ENCODE peak calls at places on chromosomes 11 and 22, in four cellular contexts. One of them, this sample, is unnamed.

GRCh38 chr11:3903207-3903896 is 47.9 kb downstream of the STIM1 start:
- DNase-seq in CD8-positive, alpha-beta memory T cell: no peak
- DNase-seq in thoracic aorta: no peak
- DNase-seq in kidney: no peak
- DNase-seq in this sample: no peak

GRCh38 chr11:57228600-57228999 is 8.4 kb downstream of the APLNR start:
- DNase-seq in thoracic aorta: no peak
- DNase-seq in kidney: no peak
- DNase-seq in CD8-positive, alpha-beta memory T cell: no peak
- DNase-seq in this sample: no peak

GRCh38 chr22:36144886-36145541 is 15.5 kb downstream of the APOL3 start:
- DNase-seq in CD8-positive, alpha-beta memory T cell: peak; percentile 26
- DNase-seq in kidney: peak; percentile 85
- DNase-seq in thoracic aorta: no peak
- DNase-seq in this sample: no peak

GRCh38 chr11:88131764-88132470 is 43.3 kb downstream of the RAB38 start:
- DNase-seq in CD8-positive, alpha-beta memory T cell: no peak
- DNase-seq in thoracic aorta: no peak
- DNase-seq in kidney: no peak
- DNase-seq in this sample: no peak

GRCh38 chr22:31588970-31589675 is 72.9 kb downstream of the PISD start:
- DNase-seq in kidney: no peak
- DNase-seq in thoracic aorta: no peak
- DNase-seq in CD8-positive, alpha-beta memory T cell: no peak
- DNase-seq in this sample: no peak

GRCh38 chr11:27282806-27283205 is 80.2 kb downstream of the CCDC34 start:
- DNase-seq in thoracic aorta: no peak
- DNase-seq in kidney: no peak
- DNase-seq in CD8-positive, alpha-beta memory T cell: no peak
- DNase-seq in this sample: no peak

GRCh38 chr11:65885808-65886536 is 2.3 kb downstream of the FIBP start:
- DNase-seq in CD8-positive, alpha-beta memory T cell: no peak
- DNase-seq in kidney: peak; percentile 45
- DNase-seq in thoracic aorta: no peak
- DNase-seq in this sample: no peak

GRCh38 chr11:134120143-134120850 is 51.4 kb downstream of the JAM3 start:
- DNase-seq in thoracic aorta: no peak
- DNase-seq in CD8-positive, alpha-beta memory T cell: no peak
- DNase-seq in kidney: peak; percentile 78
- DNase-seq in this sample: no peak

GRCh38 chr11:50174975-50175374 is 142.3 kb downstream of the OR4C45 start:
- DNase-seq in CD8-positive, alpha-beta memory T cell: no peak
- DNase-seq in thoracic aorta: no peak
- DNase-seq in kidney: no peak
- DNase-seq in this sample: no peak

GRCh38 chr11:94661444-94661843 is 94.3 kb downstream of the PIWIL4 start:
- DNase-seq in thoracic aorta: no peak
- DNase-seq in kidney: no peak
- DNase-seq in CD8-positive, alpha-beta memory T cell: no peak
- DNase-seq in this sample: no peak

GRCh38 chr11:48148749-48149148 is 67.9 kb upstream of the OR4B1 start:
- DNase-seq in CD8-positive, alpha-beta memory T cell: no peak
- DNase-seq in thoracic aorta: no peak
- DNase-seq in kidney: no peak
- DNase-seq in this sample: no peak

GRCh38 chr11:58471892-58472291 is 29.9 kb upstream of the OR5B12 start:
- DNase-seq in kidney: no peak
- DNase-seq in thoracic aorta: no peak
- DNase-seq in CD8-positive, alpha-beta memory T cell: no peak
- DNase-seq in this sample: no peak

GRCh38 chr11:121237686-121238658 is 54.6 kb upstream of the SC5D start:
- DNase-seq in thoracic aorta: no peak
- DNase-seq in kidney: no peak
- DNase-seq in CD8-positive, alpha-beta memory T cell: no peak
- DNase-seq in this sample: no peak

GRCh38 chr11:116844722-116845121 is 7.3 kb upstream of the APOA1 start:
- DNase-seq in kidney: no peak
- DNase-seq in thoracic aorta: no peak
- DNase-seq in CD8-positive, alpha-beta memory T cell: no peak
- DNase-seq in this sample: no peak

GRCh38 chr11:123206671-123207421 is 11.8 kb upstream of the CLMP start:
- DNase-seq in kidney: no peak
- DNase-seq in thoracic aorta: no peak
- DNase-seq in CD8-positive, alpha-beta memory T cell: no peak
- DNase-seq in this sample: no peak

GRCh38 chr11:1516273-1517067 is 29.9 kb upstream of the MOB2 start:
- DNase-seq in kidney: peak; percentile 47
- DNase-seq in CD8-positive, alpha-beta memory T cell: no peak
- DNase-seq in thoracic aorta: no peak
- DNase-seq in this sample: no peak

GRCh38 chr11:117538256-117538655 is 210.6 kb downstream of the CEP164 start:
- DNase-seq in kidney: no peak
- DNase-seq in CD8-positive, alpha-beta memory T cell: no peak
- DNase-seq in thoracic aorta: no peak
- DNase-seq in this sample: no peak

GRCh38 chr22:41863472-41863871 is 30.6 kb downstream of the SREBF2 start:
- DNase-seq in kidney: no peak
- DNase-seq in thoracic aorta: no peak
- DNase-seq in CD8-positive, alpha-beta memory T cell: no peak
- DNase-seq in this sample: no peak
- H3K4me1 ChIP-seq in kidney: no peaks in the 10 kb centered on the region
- H3K4me1 ChIP-seq in thoracic aorta: peaks cover 13% of the 10 kb centered on the region
- H3K4me1 ChIP-seq in CD8-positive, alpha-beta memory T cell: peaks cover 31% of the 10 kb centered on the region
- H3K4me1 ChIP-seq in this sample: peaks cover 28% of the 10 kb centered on the region

GRCh38 chr11:74756571-74756970 is 7.9 kb downstream of the RNF169 start:
- DNase-seq in thoracic aorta: no peak
- DNase-seq in CD8-positive, alpha-beta memory T cell: no peak
- DNase-seq in kidney: no peak
- DNase-seq in this sample: no peak

GRCh38 chr11:74749965-74750296 is 1.3 kb downstream of the RNF169 start:
- DNase-seq in kidney: no peak
- DNase-seq in thoracic aorta: no peak
- DNase-seq in CD8-positive, alpha-beta memory T cell: no peak
- DNase-seq in this sample: no peak

GRCh38 chr11:74754507-74755255 is 6.0 kb downstream of the RNF169 start:
- DNase-seq in thoracic aorta: no peak
- DNase-seq in kidney: no peak
- DNase-seq in CD8-positive, alpha-beta memory T cell: no peak
- DNase-seq in this sample: no peak

DNA sequence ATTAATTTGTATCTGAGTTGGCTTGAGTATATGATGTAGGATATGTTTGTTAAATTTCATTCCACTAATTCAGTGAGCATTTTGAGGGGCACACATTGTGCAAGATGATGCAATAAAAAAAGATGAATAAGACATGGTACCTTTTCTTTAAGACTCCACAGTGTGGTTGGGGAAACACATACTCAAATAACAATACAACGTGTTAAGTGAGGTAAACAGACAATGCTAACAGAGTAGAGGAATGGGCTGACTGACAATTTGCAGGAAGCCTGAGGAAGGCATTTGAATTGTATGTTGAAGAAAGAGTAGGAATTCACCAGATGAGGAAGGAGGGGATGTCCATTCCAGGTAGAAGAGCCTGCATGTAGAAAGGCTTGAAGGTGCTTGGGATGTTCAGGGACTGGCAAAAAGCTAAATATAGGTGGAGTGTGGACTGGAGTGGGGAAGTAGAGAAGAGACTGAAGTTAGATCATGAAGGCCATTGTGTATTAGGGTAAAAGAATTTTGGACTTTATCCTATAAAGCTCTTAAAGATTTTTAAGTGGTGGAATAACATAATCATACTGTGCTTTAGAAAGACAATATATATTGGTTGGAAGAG is 6.8 kb downstream of the RNF169 start:
- DNase-seq in kidney: no peak
- DNase-seq in CD8-positive, alpha-beta memory T cell: no peak
- DNase-seq in thoracic aorta: no peak
- DNase-seq in this sample: no peak
- H3K4me3 ChIP-seq in kidney: no peak overlapping the region
- H3K4me3 ChIP-seq in CD8-positive, alpha-beta memory T cell: no peak overlapping the region
- H3K4me3 ChIP-seq in thoracic aorta: no peak overlapping the region
- H3K4me3 ChIP-seq in this sample: no peak overlapping the region

DNA sequence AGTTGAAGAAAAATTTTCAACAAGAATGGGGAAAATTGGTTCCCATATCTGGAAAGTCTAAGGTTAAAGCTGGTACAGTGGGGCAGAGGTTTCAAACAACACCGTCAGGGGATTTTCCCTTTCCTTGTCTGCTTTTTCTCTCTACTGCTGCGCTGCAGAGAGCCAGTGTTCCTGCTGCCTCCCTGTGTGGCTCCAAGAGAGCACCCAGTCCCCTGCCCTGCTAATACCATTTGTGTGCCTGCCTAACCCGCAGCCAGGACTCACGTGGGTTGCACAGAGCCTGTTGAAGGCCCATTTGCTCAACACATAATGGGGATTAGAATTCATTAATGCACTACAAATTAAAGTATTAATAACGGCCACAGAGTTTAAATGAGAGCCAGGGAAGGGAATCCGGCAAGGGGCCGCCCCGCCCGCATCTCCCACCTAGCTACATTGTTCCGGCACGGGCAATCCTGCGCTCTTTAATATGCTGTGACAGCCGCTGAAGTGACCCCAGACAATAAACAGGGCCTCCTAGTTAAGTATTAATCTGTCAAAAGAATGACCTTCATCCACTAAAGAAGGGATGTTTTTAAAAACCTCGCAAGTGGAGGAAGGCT is 211.2 kb downstream of the NXPE2 start:
- DNase-seq in kidney: no peak
- DNase-seq in CD8-positive, alpha-beta memory T cell: no peak
- DNase-seq in thoracic aorta: no peak
- DNase-seq in this sample: no peak
- H3K36me3 ChIP-seq in kidney: no peaks in the 10 kb centered on the region
- H3K36me3 ChIP-seq in CD8-positive, alpha-beta memory T cell: no peaks in the 10 kb centered on the region
- H3K36me3 ChIP-seq in thoracic aorta: no peaks in the 10 kb centered on the region
- H3K36me3 ChIP-seq in this sample: no peaks in the 10 kb centered on the region

GRCh38 chr11:102306048-102306575 is 11.2 kb upstream of the BIRC3 start:
- DNase-seq in kidney: peak; percentile 86
- DNase-seq in thoracic aorta: no peak
- DNase-seq in CD8-positive, alpha-beta memory T cell: no peak
- DNase-seq in this sample: no peak
- H3K4me1 ChIP-seq in kidney: no peaks in the 10 kb centered on the region
- H3K4me1 ChIP-seq in thoracic aorta: no peaks in the 10 kb centered on the region
- H3K4me1 ChIP-seq in CD8-positive, alpha-beta memory T cell: peaks cover 68% of the 10 kb centered on the region
- H3K4me1 ChIP-seq in this sample: peaks cover 59% of the 10 kb centered on the region

GRCh38 chr11:78019808-78020207 is 3.3 kb downstream of the KCTD14 start:
- DNase-seq in CD8-positive, alpha-beta memory T cell: no peak
- DNase-seq in kidney: no peak
- DNase-seq in thoracic aorta: no peak
- DNase-seq in this sample: no peak

GRCh38 chr11:78022397-78023396 is at the start of gene KCTD14:
- DNase-seq in kidney: peak; percentile 85
- DNase-seq in CD8-positive, alpha-beta memory T cell: no peak
- DNase-seq in thoracic aorta: no peak
- DNase-seq in this sample: no peak

GRCh38 chr11:78025378-78025777 is 2.3 kb upstream of the KCTD14 start:
- DNase-seq in thoracic aorta: no peak
- DNase-seq in kidney: no peak
- DNase-seq in CD8-positive, alpha-beta memory T cell: no peak
- DNase-seq in this sample: no peak

GRCh38 chr11:78020248-78020647 is 2.8 kb downstream of the KCTD14 start:
- DNase-seq in thoracic aorta: no peak
- DNase-seq in CD8-positive, alpha-beta memory T cell: no peak
- DNase-seq in kidney: no peak
- DNase-seq in this sample: no peak

DNA sequence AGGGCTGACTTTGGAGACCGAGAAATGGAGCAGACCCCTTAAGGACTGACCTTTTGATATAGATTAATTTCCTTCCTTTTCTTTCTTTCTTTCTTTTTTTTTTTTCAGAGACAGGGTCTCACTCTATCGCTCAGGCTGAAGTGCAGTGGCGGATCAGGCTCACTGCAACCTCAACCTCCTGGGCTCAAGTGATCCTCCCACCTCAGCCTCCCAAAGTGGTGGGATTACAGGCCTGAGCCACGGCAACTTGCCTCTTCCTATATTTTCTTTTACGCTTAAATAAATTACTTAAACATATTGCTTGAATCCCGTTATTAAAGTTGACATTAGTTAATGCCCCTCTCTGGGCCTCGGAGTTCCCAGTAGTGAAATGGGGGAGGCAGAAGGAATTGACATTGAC is 350 bp upstream of the KCTD14 start:
- DNase-seq in kidney: no peak
- DNase-seq in thoracic aorta: no peak
- DNase-seq in CD8-positive, alpha-beta memory T cell: no peak
- DNase-seq in this sample: no peak
- H3K4me3 ChIP-seq in kidney: peak overlapping the region; percentile 49
- H3K4me3 ChIP-seq in thoracic aorta: peak overlapping the region; percentile 72
- H3K4me3 ChIP-seq in CD8-positive, alpha-beta memory T cell: no peak overlapping the region
- H3K4me3 ChIP-seq in this sample: no peak overlapping the region

GRCh38 chr22:39974065-39974464 is 13.9 kb downstream of the TMA7B start:
- DNase-seq in kidney: no peak
- DNase-seq in thoracic aorta: no peak
- DNase-seq in CD8-positive, alpha-beta memory T cell: no peak
- DNase-seq in this sample: no peak
- H3K36me3 ChIP-seq in kidney: no peaks in the 10 kb centered on the region
- H3K36me3 ChIP-seq in thoracic aorta: no peaks in the 10 kb centered on the region
- H3K36me3 ChIP-seq in CD8-positive, alpha-beta memory T cell: peaks cover 50% of the 10 kb centered on the region
- H3K36me3 ChIP-seq in this sample: peaks cover 50% of the 10 kb centered on the region

DNA sequence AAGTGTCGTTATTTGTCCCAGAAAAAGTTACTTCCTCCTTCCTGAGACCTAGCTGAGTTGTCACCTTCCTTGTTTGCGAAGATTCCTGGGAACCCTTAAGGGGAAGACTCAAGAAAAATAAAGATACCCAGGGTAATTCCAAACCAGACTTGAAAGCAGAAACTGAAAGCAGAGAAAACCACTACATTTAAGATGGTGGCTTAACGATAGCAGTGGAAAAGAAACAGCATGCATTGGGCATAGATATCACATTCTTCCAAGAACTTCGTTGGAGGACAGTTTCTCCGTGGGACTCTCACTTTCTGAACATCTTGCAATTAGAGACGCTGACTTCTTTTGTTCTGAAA is 89.1 kb downstream of the FAM76B start:
- DNase-seq in thoracic aorta: no peak
- DNase-seq in kidney: no peak
- DNase-seq in CD8-positive, alpha-beta memory T cell: no peak
- DNase-seq in this sample: no peak
- H3K4me1 ChIP-seq in thoracic aorta: peaks cover 24% of the 10 kb centered on the region
- H3K4me1 ChIP-seq in kidney: no peaks in the 10 kb centered on the region
- H3K4me1 ChIP-seq in CD8-positive, alpha-beta memory T cell: peaks cover 71% of the 10 kb centered on the region
- H3K4me1 ChIP-seq in this sample: peaks cover 36% of the 10 kb centered on the region